ENCODE peak calls at places on chromosome 7, in five cellular contexts. C is heart left ventricle, N is heart right ventricle, O is astrocyte, P is neural progenitor cell. D is an unnamed sample.

GRCh38 chr7:31006864-31007263 is 43.1 kb downstream of the GHRHR start:
- DNase-seq in C (no peak), N (no peak), O (no peak), P (no peak), D (no peak)

GRCh38 chr7:90919766-90920165 is 323.6 kb downstream of the CDK14 start:
- DNase-seq in C (no peak), N (no peak), O (no peak), P (no peak), D (no peak)

GRCh38 chr7:42545049-42545724 is 308.2 kb upstream of the GLI3 start:
- DNase-seq in C (no peak), N (no peak), O (no peak), P (no peak), D (no peak)

GRCh38 chr7:77651544-77652162 is 44.6 kb upstream of the RSBN1L start:
- DNase-seq in C (no peak), N (no peak), O (no peak), P (peak; percentile 41), D (peak; percentile 30)

GRCh38 chr7:90266808-90267207 is 21.8 kb downstream of the CFAP69 start:
- DNase-seq in C (no peak), N (no peak), O (peak; percentile 41), P (no peak), D (no peak)

GRCh38 chr7:43232376-43232775 is 119.9 kb downstream of the HECW1 start:
- DNase-seq in C (no peak), N (no peak), O (no peak), P (no peak), D (no peak)

GRCh38 chr7:10475940-10476641 is 497.6 kb upstream of the PHF14 start:
- DNase-seq in C (no peak), N (no peak), O (no peak), P (peak; percentile 9), D (no peak)

GRCh38 chr7:30164567-30164966 is 29.8 kb downstream of the MTURN start:
- DNase-seq in C (no peak), N (no peak), O (peak; percentile 39), P (peak; percentile 67), D (no peak)

GRCh38 chr7:33276325-33276724 is 147.0 kb downstream of the BBS9 start:
- DNase-seq in C (no peak), N (no peak), O (no peak), P (no peak), D (no peak)

GRCh38 chr7:71482284-71482683 is 350.3 kb downstream of the GALNT17 start:
- DNase-seq in C (no peak), N (no peak), O (no peak), P (no peak), D (no peak)

GRCh38 chr7:21426286-21426957 is 1.5 kb upstream of the SP4 start:
- DNase-seq in C (peak; percentile 19), N (no peak), O (no peak), P (no peak), D (no peak)
- H3K9me3 ChIP-seq in C (no peaks in the 10 kb centered on the region), N (no peaks in the 10 kb centered on the region), O (no peaks in the 10 kb centered on the region), P (no peaks in the 10 kb centered on the region), D (no peaks in the 10 kb centered on the region)

DNA sequence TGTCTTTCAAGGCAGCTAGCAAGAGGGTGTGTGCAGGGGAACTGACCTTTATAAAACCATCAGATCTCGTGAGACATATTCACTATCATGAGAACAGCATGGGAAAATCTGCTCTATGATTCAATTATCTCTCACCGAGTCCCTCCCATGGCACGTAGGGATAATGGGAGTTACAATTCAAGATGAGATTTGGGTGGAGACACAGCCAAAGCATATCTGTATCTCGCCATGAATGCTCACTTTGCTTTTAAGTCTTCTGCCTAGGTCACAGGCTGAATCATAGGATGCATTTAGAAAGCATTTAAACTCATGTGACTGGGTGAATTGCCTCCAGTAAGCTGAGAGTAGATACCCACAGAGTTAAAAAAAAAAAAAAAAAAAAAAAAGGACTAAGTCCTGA is 220.0 kb downstream of the AGMO start:
- DNase-seq in C (no peak), N (no peak), O (no peak), P (no peak), D (no peak)
- TF ChIP-seq CTCF in C (no peak), N (no peak), O (no peak), P (no peak), D (no peak)

GRCh38 chr7:87217983-87218653 is 1.4 kb downstream of the TMEM243 start:
- DNase-seq in C (no peak), N (no peak), O (no peak), P (no peak), D (no peak)
- H3K4me3 ChIP-seq in C (peak overlapping the region; percentile 93), N (no peak overlapping the region), O (peak overlapping the region; percentile 93), P (no peak overlapping the region), D (no peak overlapping the region)

DNA sequence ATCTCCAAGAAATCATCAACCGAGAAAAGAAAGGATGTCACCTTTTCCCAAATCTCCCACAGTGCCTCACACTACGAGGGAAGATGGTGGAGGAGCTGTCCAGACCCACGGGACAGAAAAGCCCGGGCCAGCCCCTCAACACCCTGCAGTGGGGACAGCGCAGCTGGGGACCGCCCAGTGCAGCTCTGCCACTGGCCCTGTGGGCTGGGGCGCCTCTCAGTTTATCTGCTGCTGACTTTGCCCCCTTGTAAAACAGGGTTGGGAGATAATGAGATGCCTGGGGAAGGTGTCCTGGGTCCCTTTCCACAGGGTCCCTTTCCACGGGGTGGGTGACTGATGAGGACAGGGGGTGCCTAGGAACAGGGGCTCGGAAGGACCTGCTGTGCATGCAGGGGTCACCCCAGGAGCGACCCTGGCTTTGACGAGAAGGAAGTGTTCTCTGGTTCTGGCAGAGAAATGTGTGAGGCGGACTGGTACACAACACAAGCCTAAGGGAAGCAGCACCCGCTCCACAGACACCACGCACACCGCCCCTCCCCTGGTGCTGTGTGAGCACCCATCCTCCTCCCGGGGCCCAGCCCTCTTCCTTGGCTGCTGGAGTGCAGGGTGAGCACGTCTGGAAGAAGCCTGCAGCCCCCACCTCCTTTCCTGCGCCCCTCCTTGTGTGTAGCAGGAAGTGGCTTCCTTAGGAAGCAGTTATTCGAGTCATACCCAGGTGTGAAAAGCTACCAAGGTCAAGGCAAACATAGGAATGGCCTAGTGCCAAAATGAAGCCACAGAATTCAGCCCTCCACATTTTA is 339.9 kb downstream of the DNAJB6 start:
- DNase-seq in C (no peak), N (no peak), O (no peak), P (no peak), D (no peak)
- H3K9me3 ChIP-seq in C (no peaks in the 10 kb centered on the region), N (no peaks in the 10 kb centered on the region), O (no peaks in the 10 kb centered on the region), P (no peaks in the 10 kb centered on the region), D (no peaks in the 10 kb centered on the region)

GRCh38 chr7:100401811-100402210 is 26.7 kb downstream of the ZCWPW1 start:
- DNase-seq in C (no peak), N (no peak), O (no peak), P (no peak), D (no peak)

GRCh38 chr7:100398239-100398638 is 25.0 kb downstream of the PILRA start:
- DNase-seq in C (no peak), N (no peak), O (no peak), P (no peak), D (no peak)

GRCh38 chr7:100402241-100402640 is 26.3 kb downstream of the ZCWPW1 start:
- DNase-seq in C (no peak), N (no peak), O (no peak), P (no peak), D (no peak)

GRCh38 chr7:100400041-100400440 is 26.8 kb downstream of the PILRA start:
- DNase-seq in C (no peak), N (no peak), O (no peak), P (no peak), D (no peak)

DNA sequence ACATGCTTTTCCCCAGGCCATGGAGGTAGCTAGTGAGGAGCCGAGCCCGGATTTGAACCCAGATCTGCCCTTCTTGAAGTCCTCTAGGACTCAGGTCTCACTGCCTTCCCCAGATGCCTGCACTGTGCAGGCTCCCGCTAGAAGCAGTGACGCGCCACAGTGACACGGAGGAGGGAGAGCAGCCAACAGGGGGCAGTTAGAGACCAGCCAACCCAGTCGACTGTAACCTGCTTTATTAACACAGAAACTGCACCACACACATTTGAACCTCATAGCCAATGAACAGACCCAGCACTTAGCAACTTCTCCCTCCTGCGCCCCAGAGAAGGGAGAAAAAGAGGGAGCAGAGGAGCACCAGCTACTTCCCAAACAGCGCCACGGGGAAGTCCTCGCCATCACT is 27.4 kb downstream of the PILRA start:
- DNase-seq in C (no peak), N (no peak), O (no peak), P (peak; percentile 69), D (peak; percentile 50)
- TF ChIP-seq CTCF in C (no peak), N (no peak), O (no peak), P (peak; percentile 50), D (peak; percentile 58)

DNA sequence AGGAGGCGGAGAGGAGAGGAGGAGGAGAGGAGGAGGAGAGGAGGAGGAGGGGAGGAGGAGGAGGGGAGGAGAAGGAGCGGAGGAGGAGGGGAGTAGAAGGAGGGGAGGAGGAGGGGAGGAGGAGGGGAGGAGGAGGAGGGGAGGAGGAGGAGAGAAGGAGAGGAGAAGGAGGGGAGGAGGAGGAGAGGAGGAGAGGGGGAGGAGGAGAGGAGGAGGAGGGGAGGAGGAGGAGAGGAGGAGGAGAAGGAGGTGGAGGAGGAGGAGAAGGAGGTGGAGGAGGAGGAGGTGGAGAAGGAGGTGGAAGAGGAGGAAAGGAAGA is 15.5 kb upstream of the CRCP start:
- DNase-seq in C (no peak), N (no peak), O (no peak), P (no peak), D (no peak)
- H3K4me3 ChIP-seq in C (no peak overlapping the region), N (no peak overlapping the region), O (no peak overlapping the region), P (no peak overlapping the region), D (no peak overlapping the region)

GRCh38 chr7:82926477-82926876 is 236.2 kb downstream of the PCLO start:
- DNase-seq in C (no peak), N (no peak), O (no peak), P (peak; percentile 45), D (no peak)
- H3K9me3 ChIP-seq in C (no peaks in the 10 kb centered on the region), N (no peaks in the 10 kb centered on the region), O (no peaks in the 10 kb centered on the region), P (no peaks in the 10 kb centered on the region), D (no peaks in the 10 kb centered on the region)

DNA sequence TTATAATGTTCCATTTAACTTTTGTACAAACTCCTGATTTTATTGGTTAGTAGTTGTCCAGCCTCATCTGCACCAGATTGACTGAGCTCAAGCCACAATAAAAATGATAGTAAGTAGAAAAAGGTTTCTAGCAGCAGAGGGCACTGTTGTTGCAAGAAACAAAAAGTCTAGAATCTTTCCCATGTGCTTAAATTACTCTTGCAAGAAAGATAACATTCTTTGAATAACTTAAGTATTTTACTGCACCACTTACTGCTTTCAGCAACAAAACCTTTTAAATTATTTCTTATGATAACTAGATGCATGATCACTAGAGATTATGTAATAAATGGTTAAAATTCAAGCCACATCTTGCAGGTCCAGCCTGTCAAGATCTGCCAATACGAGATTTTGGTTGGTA is 27.0 kb downstream of the LMOD2 start:
- DNase-seq in C (no peak), N (no peak), O (peak; percentile 60), P (peak; percentile 59), D (no peak)
- TF ChIP-seq CTCF in C (peak; percentile 43), N (peak; percentile 73), O (peak; percentile 55), P (peak; percentile 72), D (peak; percentile 62)

GRCh38 chr7:143321734-143322133 is 5.8 kb downstream of the CLCN1 start:
- DNase-seq in C (no peak), N (no peak), O (no peak), P (no peak), D (no peak)
- H3K4me3 ChIP-seq in C (no peak overlapping the region), N (no peak overlapping the region), O (no peak overlapping the region), P (no peak overlapping the region), D (no peak overlapping the region)

D was measured in BE2C.